ENCODE peak calls at places on chromosomes 13 and 19, in ten cellular contexts. E is tibial artery, N is AG04450, T is stomach, X is nephron progenitor cell, D is uterus, U is osteocyte, L is fibroblast of the aortic adventitia, A is foreskin fibroblast, M is RWPE1. C is an unnamed sample.

GRCh38 chr13:36146513-36147276 is 15.5 kb upstream of the DCLK1 start:
- DNase-seq in E (no peak), N (no peak), T (no peak), X (no peak), D (no peak), U (no peak), L (peak; percentile 53), A (no peak), M (no peak), C (no peak)

GRCh38 chr13:106471957-106472543 is 63.4 kb downstream of the EFNB2 start:
- DNase-seq in E (no peak), N (peak; percentile 44), T (peak; percentile 68), X (no peak), D (peak; percentile 40), U (no peak), L (peak; percentile 85), A (peak; percentile 68), M (peak; percentile 98), C (no peak)

GRCh38 chr13:44231786-44232516 is 141.7 kb upstream of the SERP2 start:
- DNase-seq in E (peak; percentile 82), N (peak; percentile 74), T (peak; percentile 82), X (no peak), D (peak; percentile 83), U (no peak), L (peak; percentile 99), A (peak; percentile 86), M (peak; percentile 98), C (peak; percentile 84)

GRCh38 chr19:40006273-40006691 is 9.4 kb downstream of the ZNF546 start:
- DNase-seq in E (no peak), N (peak; percentile 59), T (no peak), X (no peak), D (no peak), U (no peak), L (peak; percentile 70), A (peak; percentile 81), M (no peak), C (peak; percentile 8)

GRCh38 chr13:85241045-85241444 is 558.2 kb downstream of the SLITRK6 start:
- DNase-seq in E (no peak), N (peak; percentile 24), T (no peak), X (no peak), D (no peak), U (no peak), L (peak; percentile 13), A (peak; percentile 16), M (peak; percentile 53), C (no peak)

GRCh38 chr13:33014291-33014690 is 1.9 kb upstream of the KL start:
- DNase-seq in E (no peak), N (no peak), T (no peak), X (no peak), D (no peak), U (no peak), L (no peak), A (no peak), M (no peak), C (no peak)

GRCh38 chr13:45834411-45834994 is 17.1 kb downstream of the SIAH3 start:
- DNase-seq in E (no peak), N (no peak), T (no peak), X (no peak), D (no peak), U (peak; percentile 74), L (no peak), A (no peak), M (no peak), C (no peak)

GRCh38 chr13:106291006-106291405 is 244.5 kb downstream of the EFNB2 start:
- DNase-seq in E (no peak), N (no peak), T (no peak), X (no peak), D (no peak), U (no peak), L (no peak), A (peak; percentile 65), M (peak; percentile 15), C (no peak)

GRCh38 chr13:112065867-112066623 is 904 bp upstream of the SOX1 start:
- DNase-seq in E (no peak), N (no peak), T (no peak), X (no peak), D (no peak), U (no peak), L (no peak), A (no peak), M (no peak), C (no peak)

GRCh38 chr19:55647732-55648656 is at the start of gene CCDC106:
- DNase-seq in E (no peak), N (no peak), T (peak; percentile 64), X (peak; percentile 79), D (peak; percentile 78), U (no peak), L (peak; percentile 70), A (peak; percentile 75), M (peak; percentile 67), C (no peak)

GRCh38 chr13:44078806-44079378 is 199.2 kb downstream of the LACC1 start:
- DNase-seq in E (no peak), N (no peak), T (no peak), X (no peak), D (no peak), U (no peak), L (no peak), A (no peak), M (no peak), C (no peak)

GRCh38 chr19:48510421-48511268 is 990 bp downstream of the LMTK3 start:
- DNase-seq in E (no peak), N (no peak), T (peak; percentile 67), X (peak; percentile 78), D (peak; percentile 62), U (no peak), L (peak; percentile 51), A (no peak), M (peak; percentile 42), C (peak; percentile 4)

GRCh38 chr19:4754248-4754647 is 30.6 kb upstream of the DPP9 start:
- DNase-seq in E (no peak), N (no peak), T (no peak), X (no peak), D (no peak), U (no peak), L (no peak), A (no peak), M (no peak), C (peak; percentile 8)

GRCh38 chr13:49494645-49495044 is 1.1 kb upstream of the PHF11 start:
- DNase-seq in E (no peak), N (no peak), T (no peak), X (no peak), D (no peak), U (no peak), L (no peak), A (no peak), M (no peak), C (no peak)

GRCh38 chr19:20359933-20360720 is 193.1 kb downstream of the ZNF486 start:
- DNase-seq in E (no peak), N (no peak), T (no peak), X (no peak), D (no peak), U (no peak), L (no peak), A (no peak), M (no peak), C (no peak)
- TF ChIP-seq CTCF in E (no peak), N (no peak), T (no peak), X (no peak), D (no peak), U (no peak), L (no peak), A (no peak), M (no peak), C (no peak)

DNA sequence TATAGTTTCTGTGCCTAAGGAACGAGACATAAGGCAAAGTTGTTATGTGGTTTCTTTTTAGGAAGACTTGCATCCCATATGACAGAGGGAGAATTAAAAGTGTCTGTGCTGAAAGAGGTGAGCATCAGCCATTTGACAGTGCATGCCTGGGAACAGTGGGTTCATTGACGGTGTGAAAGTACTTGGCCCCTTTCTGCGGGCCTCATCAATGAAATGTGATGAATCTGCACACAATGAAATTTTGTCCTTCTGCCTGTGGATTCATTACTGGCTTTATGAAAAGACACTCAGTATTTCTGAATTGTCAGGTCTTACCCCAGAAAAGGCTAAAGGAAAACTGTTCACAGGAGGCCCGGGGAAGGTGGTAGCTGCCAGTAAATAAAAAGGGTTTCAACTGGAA is 295.8 kb downstream of the FOXO1 start:
- DNase-seq in E (no peak), N (no peak), T (no peak), X (no peak), D (no peak), U (no peak), L (no peak), A (no peak), M (no peak), C (no peak)
- TF ChIP-seq CTCF in E (no peak), N (no peak), T (no peak), X (no peak), D (no peak), U (no peak), L (no peak), A (no peak), M (no peak), C (no peak)

DNA sequence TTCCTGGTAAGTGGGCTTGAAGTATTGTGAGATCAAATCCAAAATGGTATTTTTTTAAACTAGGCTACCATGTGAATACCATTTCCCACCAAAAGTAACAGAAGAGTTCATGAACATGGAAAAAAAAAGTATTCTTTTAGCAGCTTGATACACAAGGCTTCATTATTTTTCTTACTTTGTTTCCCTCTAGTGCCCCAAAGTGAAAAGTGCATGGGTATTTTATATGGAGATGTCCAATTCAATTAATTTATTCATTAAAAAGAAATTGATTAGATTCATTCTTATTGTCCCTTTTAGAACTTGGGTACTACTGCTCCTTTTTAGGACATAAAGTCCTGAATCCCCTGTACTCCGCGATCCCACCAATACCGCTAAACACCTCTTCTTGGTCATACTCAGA is 28.6 kb upstream of the SCEL start:
- DNase-seq in E (no peak), N (no peak), T (no peak), X (no peak), D (no peak), U (no peak), L (peak; percentile 15), A (no peak), M (peak; percentile 8), C (no peak)
- TF ChIP-seq CTCF in E (no peak), N (peak; percentile 25), T (no peak), X (peak; percentile 9), D (no peak), U (peak; percentile 39), L (peak; percentile 27), A (no peak), M (peak; percentile 48), C (peak; percentile 27)

GRCh38 chr19:27773318-27774094 is 1439.4 kb downstream of the UQCRFS1 start:
- DNase-seq in E (no peak), N (no peak), T (no peak), X (no peak), D (no peak), U (peak; percentile 57), L (no peak), A (no peak), M (no peak), C (no peak)

GRCh38 chr19:27775395-27775794 is 1437.6 kb downstream of the UQCRFS1 start:
- DNase-seq in E (no peak), N (no peak), T (no peak), X (no peak), D (no peak), U (peak; percentile 49), L (no peak), A (no peak), M (no peak), C (no peak)

GRCh38 chr19:27776020-27776419 is 1436.9 kb downstream of the UQCRFS1 start:
- DNase-seq in E (no peak), N (no peak), T (no peak), X (no peak), D (no peak), U (peak; percentile 60), L (peak; percentile 46), A (peak; percentile 17), M (no peak), C (no peak)

GRCh38 chr19:27774337-27774736 is 1438.6 kb downstream of the UQCRFS1 start:
- DNase-seq in E (no peak), N (no peak), T (no peak), X (no peak), D (no peak), U (peak; percentile 78), L (no peak), A (no peak), M (no peak), C (no peak)

GRCh38 chr19:27774827-27775226 is 1438.1 kb downstream of the UQCRFS1 start:
- DNase-seq in E (no peak), N (no peak), T (no peak), X (no peak), D (no peak), U (peak; percentile 73), L (no peak), A (no peak), M (no peak), C (no peak)
- TF ChIP-seq CTCF in E (no peak), N (peak; percentile 23), T (no peak), X (no peak), D (no peak), U (no peak), L (peak; percentile 34), A (peak; percentile 29), M (no peak), C (no peak)

C was measured in AG09319.